ENCODE peak calls at places on chromosomes 1 and 21, in seven cellular contexts. J is IMR-90, G is RWPE1, I is SK-N-SH, Z is body of pancreas, F is lower leg skin, R is fibroblast of the aortic adventitia. E is an unnamed sample.

GRCh38 chr1:59520194-59520593 is 223.3 kb downstream of the FGGY start:
- DNase-seq in G (no peak), R (peak), J (peak), F (no peak), I (no peak), Z (no peak), E (no peak)

GRCh38 chr1:223716302-223716862 is 4.0 kb downstream of the CAPN2 start:
- DNase-seq in J (no peak), G (no peak), R (peak), Z (no peak), I (peak), F (no peak), E (no peak)

GRCh38 chr1:3609769-3610157 is 1.5 kb downstream of the MEGF6 start:
- DNase-seq in G (no peak), F (no peak), Z (no peak), I (no peak), R (no peak), J (no peak), E (no peak)

GRCh38 chr1:235106457-235106856 is 22.2 kb downstream of the TOMM20 start:
- DNase-seq in Z (no peak), J (no peak), R (no peak), G (no peak), F (no peak), I (no peak), E (no peak)

GRCh38 chr21:34971656-34972055 is 77.4 kb downstream of the RUNX1 start:
- DNase-seq in R (no peak), Z (no peak), G (no peak), F (no peak), J (no peak), I (no peak), E (no peak)

GRCh38 chr1:177983824-177984528 is 14.1 kb upstream of the SEC16B start:
- DNase-seq in Z (peak), J (peak), F (peak), R (peak), G (peak), I (peak), E (peak)

GRCh38 chr1:161676441-161676840 is 13.5 kb downstream of the FCGR2B start:
- DNase-seq in Z (no peak), G (no peak), R (no peak), F (no peak), I (no peak), J (no peak), E (no peak)

GRCh38 chr1:11501491-11501897 is 22.5 kb downstream of the DISP3 start:
- DNase-seq in I (no peak), Z (no peak), G (no peak), R (no peak), F (no peak), J (no peak), E (no peak)

GRCh38 chr1:151790940-151791651 is 796 bp upstream of the TDRKH start:
- DNase-seq in F (no peak), G (peak), J (no peak), R (no peak), Z (no peak), I (peak), E (no peak)

GRCh38 chr1:162629651-162630050 is 2.6 kb upstream of the DDR2 start:
- DNase-seq in I (no peak), J (peak), Z (no peak), G (no peak), R (peak), F (no peak), E (no peak)

GRCh38 chr1:217911908-217912307 is 280.8 kb downstream of the SPATA17 start:
- DNase-seq in R (no peak), J (no peak), Z (no peak), I (peak), G (no peak), F (no peak), E (no peak)
- TF ChIP-seq CTCF in R (peak), J (no peak), Z (no peak), I (peak), G (no peak), F (no peak), E (no peak)

DNA sequence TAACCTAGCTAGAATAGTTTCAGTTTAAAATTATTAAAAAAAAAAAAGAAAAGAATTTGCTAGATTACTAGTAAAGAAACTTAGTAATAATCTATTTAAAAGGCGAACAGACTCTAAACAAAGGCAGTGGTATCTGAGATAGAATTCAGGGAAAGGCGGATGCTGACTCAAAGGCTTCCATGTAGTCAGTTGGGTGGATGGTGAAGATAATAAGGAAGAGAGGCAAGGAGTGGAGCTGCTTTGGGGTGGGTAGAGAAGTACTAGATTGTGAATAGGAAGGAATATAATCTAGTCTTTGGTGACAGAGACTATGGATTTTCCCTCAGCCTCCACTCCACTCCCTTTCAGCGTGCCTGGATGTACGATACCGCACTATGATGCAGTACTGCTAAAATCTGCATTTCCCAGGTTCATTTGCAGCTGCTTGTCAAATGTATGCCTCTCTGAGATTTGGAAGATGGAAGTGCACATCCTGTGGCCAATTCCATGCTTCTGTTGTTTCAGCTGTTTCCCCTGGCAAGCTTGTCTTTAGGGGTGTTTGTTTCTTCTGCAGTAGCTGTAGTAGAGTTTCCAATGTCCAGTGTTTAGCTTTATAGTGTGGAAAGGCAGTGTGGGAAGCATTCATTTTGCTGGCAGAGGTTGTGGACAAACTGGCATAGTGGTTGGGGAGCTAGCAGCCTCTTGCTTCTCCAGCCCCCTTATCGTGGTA is 184.6 kb upstream of the NRIP1 start:
- DNase-seq in G (no peak), I (no peak), R (peak), Z (no peak), J (peak), F (no peak), E (no peak)
- TF ChIP-seq CTCF in G (no peak), I (no peak), R (no peak), Z (no peak), J (no peak), F (no peak), E (no peak)

DNA sequence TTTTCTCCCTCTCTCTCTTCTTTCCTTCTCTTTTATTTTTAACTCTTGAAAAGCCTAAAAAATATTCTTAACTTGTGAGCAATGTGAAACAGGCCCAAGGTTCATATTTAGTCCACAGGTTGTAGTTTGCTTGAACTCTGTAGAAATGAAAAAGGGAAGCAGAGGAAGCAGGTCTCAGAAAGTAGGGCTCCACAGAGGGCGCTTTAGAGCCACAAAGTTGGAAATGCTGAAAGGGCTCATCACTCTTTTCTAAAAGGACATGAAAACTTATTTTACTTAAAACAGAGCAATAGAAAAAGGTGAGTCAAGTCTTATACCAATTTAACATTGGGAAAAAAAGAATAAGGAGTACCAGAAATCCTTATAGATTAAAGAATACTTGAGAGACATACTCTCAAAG is 247.0 kb downstream of the USP25 start:
- DNase-seq in R (no peak), Z (no peak), I (no peak), J (no peak), F (no peak), G (no peak), E (no peak)
- TF ChIP-seq CTCF in R (peak), Z (no peak), I (no peak), J (peak), F (no peak), G (no peak), E (no peak)

GRCh38 chr1:77406661-77407060 is 124.8 kb downstream of the AK5 start:
- DNase-seq in Z (no peak), G (no peak), J (peak), R (peak), F (no peak), I (peak), E (no peak)
- TF ChIP-seq CTCF in Z (no peak), G (no peak), J (no peak), R (no peak), F (no peak), I (no peak), E (no peak)

GRCh38 chr1:229853751-229854150 is 213.3 kb upstream of the GALNT2 start:
- DNase-seq in R (no peak), G (no peak), Z (no peak), J (no peak), I (no peak), F (no peak), E (no peak)

GRCh38 chr1:229846351-229846750 is 220.3 kb downstream of the URB2 start:
- DNase-seq in F (no peak), J (no peak), R (no peak), I (no peak), Z (no peak), G (no peak), E (no peak)

GRCh38 chr1:229845410-229846138 is 219.5 kb downstream of the URB2 start:
- DNase-seq in G (no peak), Z (no peak), J (no peak), I (no peak), F (no peak), R (no peak), E (no peak)

GRCh38 chr1:229844675-229845074 is 218.6 kb downstream of the URB2 start:
- DNase-seq in J (no peak), G (no peak), I (no peak), Z (peak), F (peak), R (no peak), E (no peak)

DNA sequence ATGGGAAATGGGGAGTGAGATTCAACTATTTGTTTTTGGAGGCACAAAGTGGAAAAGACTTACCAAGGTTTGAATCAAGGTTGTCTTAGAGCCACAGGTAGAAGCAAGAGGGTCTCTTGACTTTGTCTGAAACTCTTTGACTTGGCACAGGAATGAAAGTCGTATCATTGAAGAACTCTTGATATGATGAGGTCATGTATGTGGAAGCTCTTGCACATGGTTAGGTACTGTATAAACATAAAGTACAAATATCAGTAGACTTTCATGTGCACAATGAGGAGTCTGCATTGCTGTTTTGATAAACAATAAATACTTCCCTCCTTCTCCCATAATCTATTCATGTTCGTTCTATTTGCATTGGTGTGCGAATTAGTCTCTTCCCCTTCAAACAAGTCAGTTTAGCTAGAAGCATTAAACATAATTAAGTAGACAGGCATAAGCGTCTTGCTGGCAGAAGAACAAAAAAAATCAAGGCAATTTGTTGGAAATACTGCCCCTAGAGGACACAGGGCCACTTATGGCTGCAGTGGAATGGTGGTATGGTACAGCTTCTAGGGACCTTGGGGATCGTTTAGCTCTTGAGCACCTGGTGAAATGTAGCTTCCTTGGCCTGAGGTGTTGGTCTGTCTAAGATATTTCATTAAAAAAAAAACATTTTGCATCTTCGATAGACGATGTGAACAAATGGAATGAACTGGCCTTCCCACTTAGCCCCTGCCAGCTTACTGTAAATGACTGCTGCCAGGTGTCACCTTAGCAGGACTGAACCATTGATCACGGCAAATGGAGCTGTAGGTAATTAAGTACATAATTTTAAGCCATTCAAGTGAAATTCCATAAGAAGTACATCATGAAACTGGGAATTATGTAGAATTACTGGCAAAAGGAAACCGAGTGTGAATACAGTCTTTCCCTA is 218.0 kb upstream of the GALNT2 start:
- DNase-seq in R (no peak), Z (peak), I (peak), G (peak), F (no peak), J (peak), E (no peak)
- TF ChIP-seq CTCF in R (peak), Z (peak), I (peak), G (no peak), F (no peak), J (peak), E (no peak)